ENCODE peak calls at places on chromosomes 4 and X, in eight cellular contexts. U is tibial nerve, Y is prostate gland, B is testis, L is stomach, N is heart left ventricle, P is endothelial cell of umbilical vein, E is A549. R is an unnamed sample. For H3K4me1, the result is how much of the 10 kb centered on the place peaks cover.

GRCh38 chr4:81625422-81626417 is 154.0 kb upstream of the RASGEF1B start:
- DNase-seq in U (no peak), Y (no peak), B (no peak), L (no peak), N (no peak), P (no peak), E (peak), R (no peak)

GRCh38 chrX:151151668-151152267 is 24.6 kb upstream of the GPR50 start:
- DNase-seq in U (peak), Y (peak), B (peak), L (no peak), N (peak), P (peak), E (peak), R (no peak)

GRCh38 chr4:118351851-118352827 is 664 bp downstream of the PRSS12 start:
- DNase-seq in U (peak), Y (no peak), B (peak), L (peak), N (no peak), P (no peak), E (peak), R (no peak)

GRCh38 chrX:103637604-103638338 is 9.0 kb downstream of the TCEAL1 start:
- DNase-seq in U (no peak), Y (no peak), B (no peak), L (no peak), N (no peak), P (peak), E (peak), R (no peak)

GRCh38 chrX:11533211-11533651 is 132.5 kb downstream of the ARHGAP6 start:
- DNase-seq in U (no peak), Y (peak), B (no peak), L (no peak), N (no peak), P (peak), E (peak), R (no peak)

GRCh38 chr4:84691170-84691691 is 108.3 kb downstream of the CDS1 start:
- DNase-seq in U (no peak), Y (no peak), B (no peak), L (no peak), N (no peak), P (peak), E (peak), R (peak)

GRCh38 chr4:88779431-88779830 is 81.8 kb upstream of the NAP1L5 start:
- DNase-seq in U (no peak), Y (no peak), B (no peak), L (no peak), N (no peak), P (peak), E (no peak), R (no peak)

GRCh38 chr4:168634276-168634802 is 137.5 kb downstream of the PALLD start:
- DNase-seq in U (no peak), Y (no peak), B (no peak), L (no peak), N (no peak), P (peak), E (no peak), R (no peak)

GRCh38 chr4:11603594-11604194 is 175.0 kb upstream of the HS3ST1 start:
- DNase-seq in U (no peak), Y (no peak), B (no peak), L (no peak), N (no peak), P (no peak), E (no peak), R (no peak)

GRCh38 chrX:132716006-132716405 is 227.2 kb upstream of the MBNL3 start:
- DNase-seq in U (no peak), Y (no peak), B (no peak), L (no peak), N (no peak), P (peak), E (no peak), R (no peak)

GRCh38 chrX:42577936-42578335 is 200.0 kb downstream of the PPP1R2C start:
- DNase-seq in U (no peak), Y (no peak), B (no peak), L (no peak), N (no peak), P (peak), E (no peak), R (no peak)

GRCh38 chrX:73850124-73851013 is 287.4 kb downstream of the CHIC1 start:
- DNase-seq in U (no peak), Y (no peak), B (peak), L (peak), N (no peak), P (peak), E (peak), R (no peak)

GRCh38 chr4:59455751-59456150 is 1744.4 kb upstream of the ADGRL3 start:
- DNase-seq in U (no peak), Y (no peak), B (no peak), L (no peak), N (no peak), P (no peak), E (no peak), R (no peak)

GRCh38 chrX:16722481-16722880 is 3.1 kb downstream of the SYAP1 start:
- DNase-seq in U (no peak), Y (no peak), B (no peak), L (no peak), N (no peak), P (no peak), E (no peak), R (no peak)

GRCh38 chr4:155659168-155659567 is 7.5 kb upstream of the GUCY1A1 start:
- DNase-seq in U (no peak), Y (no peak), B (no peak), L (no peak), N (no peak), P (no peak), E (no peak), R (no peak)

GRCh38 chr4:168612435-168613139 is 115.7 kb downstream of the PALLD start:
- DNase-seq in U (no peak), Y (no peak), B (no peak), L (no peak), N (no peak), P (peak), E (peak), R (no peak)

DNA sequence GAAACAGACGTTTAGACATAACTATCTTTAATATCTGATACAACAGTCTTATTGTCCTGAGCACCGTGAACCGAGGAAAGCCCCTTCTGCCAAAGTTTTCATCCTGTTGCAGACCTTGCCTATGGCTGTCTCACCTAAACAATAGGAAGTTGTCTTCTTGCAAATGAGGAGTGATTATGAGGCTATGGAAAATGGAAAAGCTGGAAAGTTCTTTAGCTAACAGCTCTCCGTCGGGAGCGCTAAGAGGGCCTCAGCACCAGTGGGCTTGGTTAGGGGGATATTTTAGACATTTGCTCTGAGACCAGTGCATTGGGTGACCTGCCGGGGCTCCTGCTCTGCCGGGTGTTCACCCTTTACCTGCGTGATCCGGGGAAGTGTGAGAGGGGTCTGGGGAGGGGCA is 28.4 kb downstream of the TMEM131L start:
- DNase-seq in U (no peak), Y (no peak), B (no peak), L (no peak), N (no peak), P (no peak), E (no peak), R (no peak)
- H3K4me1 ChIP-seq in U (under half), Y (under half), B (under half), L (half or more), N (half or more), P (under half), E (under half), R (half or more)

GRCh38 chrX:119398974-119399771 is at the start of gene SLC25A43:
- DNase-seq in U (no peak), Y (no peak), B (peak), L (peak), N (peak), P (peak), E (peak), R (peak)
- TF ChIP-seq POLR2A in U (peak), Y (no peak), B (no peak), L (no peak), N (no peak), P (peak), E (peak), R (no peak)

GRCh38 chr4:1487761-1488160 is 81.5 kb upstream of the NKX1-1 start:
- DNase-seq in U (no peak), Y (no peak), B (no peak), L (no peak), N (no peak), P (no peak), E (no peak), R (no peak)
- TF ChIP-seq CTCF in U (no peak), Y (no peak), B (no peak), L (no peak), N (no peak), P (no peak), E (no peak), R (no peak)

DNA sequence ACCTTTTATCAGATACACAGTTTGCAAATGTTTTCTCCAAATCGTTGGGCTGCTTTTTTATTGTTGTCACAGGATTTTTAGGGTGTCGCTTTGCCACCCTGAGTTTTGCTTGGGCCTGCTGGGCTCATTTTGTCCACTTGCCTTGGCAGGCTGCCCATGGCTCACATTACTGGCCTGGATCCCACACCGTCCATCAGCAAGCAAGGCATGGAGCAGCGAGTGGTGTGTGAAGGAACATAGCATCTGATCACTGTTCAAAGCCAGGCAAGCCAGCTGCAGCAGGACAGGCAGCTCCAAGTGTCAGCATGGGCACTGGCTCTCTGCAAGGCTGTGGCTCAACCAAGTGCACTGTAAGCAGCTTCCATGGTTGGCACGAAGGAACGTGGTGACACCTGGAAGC is 261.4 kb upstream of the TECRL start:
- DNase-seq in U (no peak), Y (no peak), B (no peak), L (no peak), N (no peak), P (no peak), E (no peak), R (no peak)
- H3K4me1 ChIP-seq in U (under half), Y (under half), B (under half), L (under half), N (under half), P (under half), E (under half), R (under half)

GRCh38 chrX:154437398-154437752 is 421 bp downstream of the GDI1 start:
- DNase-seq in U (no peak), Y (no peak), B (no peak), L (no peak), N (no peak), P (no peak), E (no peak), R (no peak)
- TF ChIP-seq POLR2A in U (no peak), Y (no peak), B (no peak), L (no peak), N (no peak), P (no peak), E (no peak), R (no peak)

DNA sequence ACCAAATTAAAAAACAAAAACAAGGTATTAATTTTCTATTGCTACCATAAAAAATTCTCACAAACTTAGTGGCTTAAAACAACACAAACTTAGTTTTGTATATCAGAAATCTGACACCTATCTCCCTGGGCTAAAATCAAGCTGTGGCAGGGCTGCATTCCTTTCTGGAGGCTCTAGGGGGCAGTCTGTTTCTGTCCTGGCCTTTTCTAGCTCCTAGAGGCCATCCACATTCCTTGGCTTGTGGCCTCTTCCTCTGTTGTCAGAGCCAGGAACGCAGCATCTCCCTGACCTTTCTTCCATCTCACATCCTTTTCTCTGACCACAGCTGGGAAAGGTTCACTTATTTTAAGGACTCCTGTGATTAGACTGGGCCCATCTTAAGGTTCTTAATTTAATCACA is 38.9 kb upstream of the TLR2 start:
- DNase-seq in U (no peak), Y (no peak), B (no peak), L (no peak), N (no peak), P (no peak), E (no peak), R (no peak)
- TF ChIP-seq CTCF in U (no peak), Y (no peak), B (no peak), L (no peak), N (no peak), P (peak), E (no peak), R (no peak)

GRCh38 chr4:54657556-54658313 is at the start of gene KIT:
- DNase-seq in U (no peak), Y (no peak), B (peak), L (peak), N (peak), P (peak), E (no peak), R (no peak)
- H3K4me1 ChIP-seq in U (under half), Y (under half), B (under half), L (under half), N (under half), P (under half), E (under half), R (under half)

DNA sequence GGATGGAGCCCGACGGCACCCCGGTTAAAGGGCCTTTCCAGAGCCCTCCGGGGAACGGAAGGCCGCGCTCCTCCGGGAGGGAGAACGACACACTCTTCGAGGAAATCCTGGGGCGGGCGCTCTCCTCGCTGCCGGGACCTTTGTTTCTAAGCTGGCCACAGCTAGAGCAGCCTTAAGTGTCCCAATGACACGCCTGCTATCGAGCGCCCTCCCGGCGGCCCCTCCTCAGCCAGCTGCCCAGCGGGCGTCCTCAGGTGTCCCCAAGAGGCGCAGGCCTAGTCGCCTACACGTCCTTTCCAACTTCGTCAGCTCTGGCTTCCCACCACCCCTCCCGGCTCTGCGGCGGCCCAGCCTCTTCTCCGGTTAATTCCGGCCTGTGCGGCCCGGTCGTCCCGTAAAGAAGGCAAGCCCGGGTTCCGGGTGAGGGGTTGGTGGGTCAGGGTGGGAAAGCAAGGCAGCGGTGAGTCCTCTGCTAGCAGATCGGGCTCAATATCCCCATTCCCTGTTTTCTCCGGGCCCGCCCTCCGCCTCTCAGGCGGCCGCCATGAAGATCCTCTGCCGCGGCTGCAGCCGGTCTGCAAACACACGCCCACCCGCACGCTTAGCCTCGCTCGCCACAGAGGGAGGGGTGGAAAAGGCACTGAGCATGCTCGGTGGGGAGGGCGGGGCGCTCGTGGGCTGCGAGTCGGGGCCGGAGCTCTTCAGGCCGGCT is 449 bp upstream of the RAP1GDS1 start:
- DNase-seq in U (peak), Y (peak), B (peak), L (peak), N (peak), P (peak), E (peak), R (peak)
- TF ChIP-seq POLR2A in U (peak), Y (peak), B (peak), L (peak), N (peak), P (peak), E (peak), R (peak)

DNA sequence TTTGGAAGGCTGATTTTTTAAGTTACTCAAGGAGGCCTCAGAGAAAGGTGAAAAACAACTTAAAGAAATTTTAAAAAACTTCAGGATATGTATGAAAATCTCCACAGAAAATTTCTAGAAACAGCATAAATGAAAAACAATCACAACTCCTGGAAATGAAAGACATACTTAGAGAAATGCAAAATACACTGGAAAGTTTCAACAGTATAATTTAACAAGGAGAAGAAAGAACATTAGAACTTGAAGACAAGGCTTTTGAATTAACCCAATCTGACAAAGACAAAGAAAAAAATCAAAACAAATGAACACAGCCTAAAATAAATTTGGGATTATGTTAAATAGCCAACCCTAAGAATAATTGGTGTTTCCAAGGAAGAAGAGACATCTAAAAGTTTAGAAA is 300.5 kb downstream of the ANTXR2 start:
- DNase-seq in U (no peak), Y (no peak), B (no peak), L (no peak), N (no peak), P (no peak), E (no peak), R (no peak)
- TF ChIP-seq CTCF in U (no peak), Y (no peak), B (no peak), L (no peak), N (no peak), P (no peak), E (no peak), R (no peak)

DNA sequence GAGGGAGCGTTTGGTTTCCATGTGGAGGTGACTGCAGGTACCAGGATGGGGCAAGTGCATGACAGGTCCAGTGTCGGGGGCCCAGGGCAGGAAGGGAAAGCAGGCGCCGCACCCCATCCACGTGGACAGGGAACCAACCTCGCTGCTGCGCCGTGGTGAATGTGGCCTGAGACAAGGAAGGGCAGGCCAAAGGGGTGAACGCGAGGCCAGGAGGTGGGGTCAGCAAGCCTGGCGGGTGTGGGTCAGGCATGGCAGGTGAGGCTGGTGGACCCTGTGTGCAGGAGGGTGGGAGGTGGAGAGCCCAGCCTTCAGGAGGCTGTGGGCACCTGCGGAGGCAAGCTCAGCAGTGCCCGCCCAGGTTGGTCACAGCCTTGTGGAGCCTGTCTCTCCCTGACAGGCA is 14.7 kb downstream of the SH3BP2 start:
- DNase-seq in U (no peak), Y (no peak), B (no peak), L (no peak), N (no peak), P (no peak), E (no peak), R (no peak)
- H3K4me1 ChIP-seq in U (under half), Y (under half), B (half or more), L (half or more), N (half or more), P (under half), E (under half), R (half or more)